ENCODE peak calls at places on chromosomes 7 and 10, in eight cellular contexts. One of them, this sample, is unnamed.

GRCh38 chr10:79019961-79020491 is 48.7 kb upstream of the ZMIZ1 start:
- DNase-seq in tibial nerve: peak
- DNase-seq in GM23338: no peak
- DNase-seq in hepatocyte: peak
- DNase-seq in left ventricle myocardium inferior: peak
- DNase-seq in left lung: no peak
- DNase-seq in SK-N-SH: no peak
- DNase-seq in glutamatergic neuron: no peak
- DNase-seq in this sample: no peak

GRCh38 chr7:121012919-121013318 is 24.4 kb downstream of the CPED1 start:
- DNase-seq in tibial nerve: no peak
- DNase-seq in GM23338: no peak
- DNase-seq in hepatocyte: no peak
- DNase-seq in left ventricle myocardium inferior: no peak
- DNase-seq in left lung: no peak
- DNase-seq in SK-N-SH: no peak
- DNase-seq in glutamatergic neuron: no peak
- DNase-seq in this sample: no peak

GRCh38 chr7:7639847-7640220 is 718 bp upstream of the UMAD1 start:
- DNase-seq in tibial nerve: no peak
- DNase-seq in GM23338: no peak
- DNase-seq in hepatocyte: peak
- DNase-seq in left ventricle myocardium inferior: no peak
- DNase-seq in left lung: no peak
- DNase-seq in SK-N-SH: no peak
- DNase-seq in glutamatergic neuron: no peak
- DNase-seq in this sample: no peak

GRCh38 chr10:839550-840205 is 91.8 kb downstream of the LARP4B start:
- DNase-seq in tibial nerve: no peak
- DNase-seq in GM23338: no peak
- DNase-seq in hepatocyte: no peak
- DNase-seq in left ventricle myocardium inferior: no peak
- DNase-seq in left lung: no peak
- DNase-seq in SK-N-SH: no peak
- DNase-seq in glutamatergic neuron: no peak
- DNase-seq in this sample: no peak

GRCh38 chr7:151088856-151089699 is 2.8 kb downstream of the AGAP3 start:
- DNase-seq in tibial nerve: peak
- DNase-seq in GM23338: peak
- DNase-seq in hepatocyte: peak
- DNase-seq in left ventricle myocardium inferior: peak
- DNase-seq in left lung: peak
- DNase-seq in SK-N-SH: no peak
- DNase-seq in glutamatergic neuron: peak
- DNase-seq in this sample: no peak

GRCh38 chr10:123556736-123557135 is 109.4 kb upstream of the GPR26 start:
- DNase-seq in tibial nerve: no peak
- DNase-seq in GM23338: no peak
- DNase-seq in hepatocyte: no peak
- DNase-seq in left ventricle myocardium inferior: no peak
- DNase-seq in left lung: no peak
- DNase-seq in SK-N-SH: no peak
- DNase-seq in glutamatergic neuron: no peak
- DNase-seq in this sample: no peak

GRCh38 chr10:75395171-75395954 is 6.2 kb downstream of the ZNF503 start:
- DNase-seq in tibial nerve: no peak
- DNase-seq in GM23338: peak
- DNase-seq in hepatocyte: peak
- DNase-seq in left ventricle myocardium inferior: peak
- DNase-seq in left lung: peak
- DNase-seq in SK-N-SH: peak
- DNase-seq in glutamatergic neuron: peak
- DNase-seq in this sample: peak

GRCh38 chr10:94076325-94076841 is 82.7 kb downstream of the PLCE1 start:
- DNase-seq in tibial nerve: no peak
- DNase-seq in GM23338: peak
- DNase-seq in hepatocyte: peak
- DNase-seq in left ventricle myocardium inferior: no peak
- DNase-seq in left lung: no peak
- DNase-seq in SK-N-SH: peak
- DNase-seq in glutamatergic neuron: no peak
- DNase-seq in this sample: no peak

GRCh38 chr7:5284304-5285281 is 1.9 kb downstream of the SLC29A4 start:
- DNase-seq in tibial nerve: no peak
- DNase-seq in GM23338: peak
- DNase-seq in hepatocyte: peak
- DNase-seq in left ventricle myocardium inferior: no peak
- DNase-seq in left lung: no peak
- DNase-seq in SK-N-SH: peak
- DNase-seq in glutamatergic neuron: peak
- DNase-seq in this sample: no peak

GRCh38 chr10:119723161-119723560 is 2.7 kb upstream of the INPP5F start:
- DNase-seq in tibial nerve: no peak
- DNase-seq in GM23338: no peak
- DNase-seq in hepatocyte: no peak
- DNase-seq in left ventricle myocardium inferior: no peak
- DNase-seq in left lung: no peak
- DNase-seq in SK-N-SH: no peak
- DNase-seq in glutamatergic neuron: no peak
- DNase-seq in this sample: no peak

GRCh38 chr7:114922652-114923402 is 933 bp downstream of the MDFIC start:
- DNase-seq in tibial nerve: peak
- DNase-seq in GM23338: peak
- DNase-seq in hepatocyte: peak
- DNase-seq in left ventricle myocardium inferior: peak
- DNase-seq in left lung: peak
- DNase-seq in SK-N-SH: peak
- DNase-seq in glutamatergic neuron: peak
- DNase-seq in this sample: peak

GRCh38 chr7:30065746-30066145 is 37.5 kb downstream of the PLEKHA8 start:
- DNase-seq in tibial nerve: no peak
- DNase-seq in GM23338: no peak
- DNase-seq in hepatocyte: no peak
- DNase-seq in left ventricle myocardium inferior: no peak
- DNase-seq in left lung: no peak
- DNase-seq in SK-N-SH: no peak
- DNase-seq in glutamatergic neuron: no peak
- DNase-seq in this sample: no peak

GRCh38 chr10:114172241-114172640 is 1.8 kb downstream of the CCDC186 start:
- DNase-seq in tibial nerve: no peak
- DNase-seq in GM23338: no peak
- DNase-seq in hepatocyte: peak
- DNase-seq in left ventricle myocardium inferior: no peak
- DNase-seq in left lung: no peak
- DNase-seq in SK-N-SH: no peak
- DNase-seq in glutamatergic neuron: no peak
- DNase-seq in this sample: no peak

GRCh38 chr7:50838675-50839377 is 56.1 kb upstream of the GRB10 start:
- DNase-seq in tibial nerve: no peak
- DNase-seq in GM23338: no peak
- DNase-seq in hepatocyte: no peak
- DNase-seq in left ventricle myocardium inferior: peak
- DNase-seq in left lung: no peak
- DNase-seq in SK-N-SH: no peak
- DNase-seq in glutamatergic neuron: no peak
- DNase-seq in this sample: no peak

GRCh38 chr10:49614242-49615198 is 683 bp downstream of the CHAT start:
- DNase-seq in tibial nerve: no peak
- DNase-seq in GM23338: peak
- DNase-seq in hepatocyte: no peak
- DNase-seq in left ventricle myocardium inferior: no peak
- DNase-seq in left lung: peak
- DNase-seq in SK-N-SH: no peak
- DNase-seq in glutamatergic neuron: peak
- DNase-seq in this sample: peak

GRCh38 chr10:100167521-100168312 is 18.1 kb downstream of the ERLIN1 start:
- DNase-seq in tibial nerve: no peak
- DNase-seq in GM23338: no peak
- DNase-seq in hepatocyte: no peak
- DNase-seq in left ventricle myocardium inferior: no peak
- DNase-seq in left lung: no peak
- DNase-seq in SK-N-SH: no peak
- DNase-seq in glutamatergic neuron: no peak
- DNase-seq in this sample: no peak

GRCh38 chr7:3924277-3924676 is 623.2 kb downstream of the SDK1 start:
- DNase-seq in tibial nerve: no peak
- DNase-seq in GM23338: no peak
- DNase-seq in hepatocyte: no peak
- DNase-seq in left ventricle myocardium inferior: no peak
- DNase-seq in left lung: no peak
- DNase-seq in SK-N-SH: no peak
- DNase-seq in glutamatergic neuron: no peak
- DNase-seq in this sample: no peak

GRCh38 chr7:148116954-148117353 is 473.6 kb upstream of the C7orf33 start:
- DNase-seq in tibial nerve: no peak
- DNase-seq in GM23338: no peak
- DNase-seq in hepatocyte: no peak
- DNase-seq in left ventricle myocardium inferior: no peak
- DNase-seq in left lung: no peak
- DNase-seq in SK-N-SH: no peak
- DNase-seq in glutamatergic neuron: no peak
- DNase-seq in this sample: no peak

GRCh38 chr10:43352951-43353350 is 18.5 kb upstream of the FXYD4 start:
- DNase-seq in tibial nerve: no peak
- DNase-seq in GM23338: no peak
- DNase-seq in hepatocyte: no peak
- DNase-seq in left ventricle myocardium inferior: no peak
- DNase-seq in left lung: no peak
- DNase-seq in SK-N-SH: no peak
- DNase-seq in glutamatergic neuron: no peak
- DNase-seq in this sample: no peak

GRCh38 chr10:131142446-131143380 is 168.8 kb downstream of the TCERG1L start:
- DNase-seq in tibial nerve: no peak
- DNase-seq in GM23338: no peak
- DNase-seq in hepatocyte: no peak
- DNase-seq in left ventricle myocardium inferior: no peak
- DNase-seq in left lung: peak
- DNase-seq in SK-N-SH: no peak
- DNase-seq in glutamatergic neuron: no peak
- DNase-seq in this sample: no peak

GRCh38 chr10:114552050-114552449 is 106.0 kb downstream of the ABLIM1 start:
- DNase-seq in tibial nerve: no peak
- DNase-seq in GM23338: no peak
- DNase-seq in hepatocyte: peak
- DNase-seq in left ventricle myocardium inferior: no peak
- DNase-seq in left lung: no peak
- DNase-seq in SK-N-SH: no peak
- DNase-seq in glutamatergic neuron: no peak
- DNase-seq in this sample: no peak

DNA sequence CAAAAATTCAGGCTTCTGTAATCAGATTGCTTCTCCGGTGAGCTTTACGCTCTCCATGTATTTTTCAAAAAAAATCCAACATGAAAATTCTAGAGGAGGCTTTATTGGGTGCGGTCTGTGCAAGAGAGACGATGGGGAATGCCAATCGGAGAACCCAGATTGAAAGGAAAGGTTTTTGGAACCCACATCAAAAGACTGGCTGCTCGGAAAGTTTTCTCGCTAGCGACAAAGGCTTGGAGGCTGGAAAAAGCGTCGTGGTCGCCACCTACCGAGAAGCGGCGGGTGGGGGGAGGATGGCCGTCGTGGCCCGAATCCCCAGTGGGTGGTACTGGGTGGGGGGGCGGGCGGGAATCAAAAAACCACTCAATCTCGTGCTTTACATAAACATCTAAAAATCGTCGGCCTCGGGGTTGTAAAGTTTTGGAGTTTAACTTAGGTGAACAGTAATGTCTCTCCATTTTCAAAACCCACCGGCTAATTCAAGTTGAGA is 1.1 kb upstream of the GTF2I start:
- DNase-seq in tibial nerve: no peak
- DNase-seq in GM23338: peak
- DNase-seq in hepatocyte: peak
- DNase-seq in left ventricle myocardium inferior: peak
- DNase-seq in left lung: peak
- DNase-seq in SK-N-SH: peak
- DNase-seq in glutamatergic neuron: peak
- DNase-seq in this sample: peak
- TF ChIP-seq CTCF in tibial nerve: no peak
- TF ChIP-seq CTCF in GM23338: peak
- TF ChIP-seq CTCF in hepatocyte: peak
- TF ChIP-seq CTCF in left ventricle myocardium inferior: peak
- TF ChIP-seq CTCF in left lung: no peak
- TF ChIP-seq CTCF in SK-N-SH: no peak
- TF ChIP-seq CTCF in glutamatergic neuron: no peak
- TF ChIP-seq CTCF in this sample: no peak

GRCh38 chr7:157903296-157903695 is 566.5 kb downstream of the DNAJB6 start:
- DNase-seq in tibial nerve: no peak
- DNase-seq in GM23338: no peak
- DNase-seq in hepatocyte: no peak
- DNase-seq in left ventricle myocardium inferior: no peak
- DNase-seq in left lung: no peak
- DNase-seq in SK-N-SH: no peak
- DNase-seq in glutamatergic neuron: no peak
- DNase-seq in this sample: no peak
- TF ChIP-seq CTCF in tibial nerve: no peak
- TF ChIP-seq CTCF in GM23338: no peak
- TF ChIP-seq CTCF in hepatocyte: no peak
- TF ChIP-seq CTCF in left ventricle myocardium inferior: no peak
- TF ChIP-seq CTCF in left lung: no peak
- TF ChIP-seq CTCF in SK-N-SH: no peak
- TF ChIP-seq CTCF in glutamatergic neuron: no peak
- TF ChIP-seq CTCF in this sample: no peak

GRCh38 chr7:130721486-130722277 is 12.3 kb downstream of the KLF14 start:
- DNase-seq in tibial nerve: peak
- DNase-seq in GM23338: peak
- DNase-seq in hepatocyte: peak
- DNase-seq in left ventricle myocardium inferior: peak
- DNase-seq in left lung: peak
- DNase-seq in SK-N-SH: peak
- DNase-seq in glutamatergic neuron: peak
- DNase-seq in this sample: peak
- TF ChIP-seq CTCF in tibial nerve: peak
- TF ChIP-seq CTCF in GM23338: peak
- TF ChIP-seq CTCF in hepatocyte: peak
- TF ChIP-seq CTCF in left ventricle myocardium inferior: peak
- TF ChIP-seq CTCF in left lung: peak
- TF ChIP-seq CTCF in SK-N-SH: peak
- TF ChIP-seq CTCF in glutamatergic neuron: no peak
- TF ChIP-seq CTCF in this sample: no peak

DNA sequence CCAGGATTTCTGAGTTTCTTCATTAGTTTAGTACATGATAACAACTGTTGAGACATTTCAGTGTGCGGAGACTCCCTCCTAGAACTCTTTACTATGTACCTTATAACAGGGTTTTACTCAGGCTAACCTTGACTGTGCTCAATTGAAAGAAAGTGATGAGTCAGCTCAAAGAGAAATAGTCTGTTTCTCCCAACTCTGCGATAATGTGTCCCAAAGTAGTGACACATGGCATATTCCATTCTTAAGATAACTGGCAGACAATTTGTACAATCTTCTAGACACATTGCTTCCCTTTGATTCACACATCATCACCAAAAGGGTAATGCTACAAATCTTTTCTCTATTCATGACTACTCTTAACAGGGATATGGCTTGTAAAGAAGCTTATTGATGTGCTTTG is 645.2 kb downstream of the AUTS2 start:
- DNase-seq in tibial nerve: no peak
- DNase-seq in GM23338: no peak
- DNase-seq in hepatocyte: no peak
- DNase-seq in left ventricle myocardium inferior: no peak
- DNase-seq in left lung: no peak
- DNase-seq in SK-N-SH: no peak
- DNase-seq in glutamatergic neuron: no peak
- DNase-seq in this sample: no peak
- TF ChIP-seq CTCF in tibial nerve: no peak
- TF ChIP-seq CTCF in GM23338: no peak
- TF ChIP-seq CTCF in hepatocyte: no peak
- TF ChIP-seq CTCF in left ventricle myocardium inferior: no peak
- TF ChIP-seq CTCF in left lung: no peak
- TF ChIP-seq CTCF in SK-N-SH: no peak
- TF ChIP-seq CTCF in glutamatergic neuron: no peak
- TF ChIP-seq CTCF in this sample: no peak

This sample was measured in mesothelial cell of epicardium.